ENCODE peak calls at places on chromosome 18, in four cellular contexts. U, K, N and W are unnamed samples.

GRCh38 chr18:3458952-3459853 is 9.2 kb downstream of the TGIF1 start:
- DNase-seq in U (no peak), K (no peak), N (no peak), W (no peak)

GRCh38 chr18:59904051-59904601 is 4.3 kb downstream of the PMAIP1 start:
- DNase-seq in U (no peak), K (no peak), N (no peak), W (no peak)

GRCh38 chr18:28831908-28832307 is 655.0 kb upstream of the CDH2 start:
- DNase-seq in U (no peak), K (no peak), N (no peak), W (no peak)

GRCh38 chr18:25279133-25279532 is 72.8 kb downstream of the ZNF521 start:
- DNase-seq in U (no peak), K (no peak), N (no peak), W (no peak)

GRCh38 chr18:77045682-77046081 is 86.9 kb downstream of the MBP start:
- DNase-seq in U (no peak), K (no peak), N (no peak), W (no peak)

GRCh38 chr18:28287146-28287545 is 110.2 kb upstream of the CDH2 start:
- DNase-seq in U (no peak), K (no peak), N (no peak), W (no peak)

GRCh38 chr18:2988041-2988794 is 24.7 kb downstream of the LPIN2 start:
- DNase-seq in U (no peak), K (no peak), N (no peak), W (no peak)

GRCh38 chr18:51135361-51135760 is 62.1 kb downstream of the MEX3C start:
- DNase-seq in U (no peak), K (no peak), N (no peak), W (no peak)

GRCh38 chr18:53745986-53746385 is 478.5 kb downstream of the MBD2 start:
- DNase-seq in U (no peak), K (no peak), N (no peak), W (no peak)

GRCh38 chr18:79952457-79952995 is 1.1 kb upstream of the SLC66A2 start:
- DNase-seq in U (no peak), K (peak; percentile 50), N (peak; percentile 27), W (no peak)

GRCh38 chr18:23495723-23496440 is 7.4 kb upstream of the RMC1 start:
- DNase-seq in U (peak; percentile 69), K (peak; percentile 57), N (peak; percentile 35), W (no peak)
- TF ChIP-seq POLR2AphosphoS5 in U (peak; percentile 73), K (no peak), N (no peak), W (no peak)

GRCh38 chr18:63331105-63331504 is 11.5 kb upstream of the BCL2 start:
- DNase-seq in U (no peak), K (no peak), N (no peak), W (no peak)

GRCh38 chr18:63339920-63340484 is 20.4 kb upstream of the BCL2 start:
- DNase-seq in U (no peak), K (no peak), N (no peak), W (no peak)

GRCh38 chr18:63342206-63342605 is 22.6 kb upstream of the BCL2 start:
- DNase-seq in U (no peak), K (no peak), N (no peak), W (peak; percentile 33)

DNA sequence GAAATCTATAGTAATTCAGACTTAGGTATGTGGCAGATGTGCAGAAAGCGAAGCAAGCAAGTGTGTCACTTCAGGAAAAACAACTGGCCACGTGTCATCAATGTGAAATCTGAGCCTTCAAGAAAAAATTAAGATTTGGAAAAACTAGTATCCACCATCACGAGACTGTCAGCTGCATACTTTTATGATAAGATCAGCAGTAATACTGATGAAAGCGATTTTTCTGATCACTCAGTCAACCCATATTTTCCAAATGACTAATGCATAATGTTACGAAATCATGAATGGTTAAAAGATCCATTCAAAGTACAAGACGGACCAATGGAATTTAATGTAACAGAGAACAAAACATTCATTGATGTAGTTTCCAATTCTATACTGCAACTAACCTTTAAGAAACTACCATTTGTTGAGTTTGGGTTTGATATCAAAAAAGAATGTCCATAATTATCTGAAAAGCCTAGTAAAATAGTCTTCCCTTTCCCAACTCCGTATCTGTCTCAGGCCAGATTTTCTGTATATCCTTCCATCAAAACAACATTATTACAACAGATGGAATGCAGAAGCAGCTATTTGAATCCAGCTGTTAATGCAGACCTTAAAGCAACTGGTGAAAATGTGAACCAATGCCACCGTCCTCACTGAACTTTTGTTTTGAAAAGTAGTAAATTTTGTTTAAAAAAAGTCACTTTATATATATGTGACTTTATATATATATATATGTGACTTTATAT is 17.0 kb upstream of the BCL2 start:
- DNase-seq in U (no peak), K (no peak), N (no peak), W (no peak)
- H3K4me3 ChIP-seq in U (no peak overlapping the region), K (no peak overlapping the region), N (no peak overlapping the region), W (no peak overlapping the region)

GRCh38 chr18:9100796-9101195 is 1.7 kb upstream of the NDUFV2 start:
- DNase-seq in U (no peak), K (no peak), N (no peak), W (no peak)

GRCh38 chr18:9103488-9103887 is 989 bp downstream of the NDUFV2 start:
- DNase-seq in U (no peak), K (no peak), N (no peak), W (no peak)

GRCh38 chr18:9104244-9104901 is 1.9 kb downstream of the NDUFV2 start:
- DNase-seq in U (no peak), K (no peak), N (no peak), W (no peak)

GRCh38 chr18:9101730-9102390 is 639 bp upstream of the NDUFV2 start:
- DNase-seq in U (no peak), K (no peak), N (no peak), W (peak; percentile 68)

DNA sequence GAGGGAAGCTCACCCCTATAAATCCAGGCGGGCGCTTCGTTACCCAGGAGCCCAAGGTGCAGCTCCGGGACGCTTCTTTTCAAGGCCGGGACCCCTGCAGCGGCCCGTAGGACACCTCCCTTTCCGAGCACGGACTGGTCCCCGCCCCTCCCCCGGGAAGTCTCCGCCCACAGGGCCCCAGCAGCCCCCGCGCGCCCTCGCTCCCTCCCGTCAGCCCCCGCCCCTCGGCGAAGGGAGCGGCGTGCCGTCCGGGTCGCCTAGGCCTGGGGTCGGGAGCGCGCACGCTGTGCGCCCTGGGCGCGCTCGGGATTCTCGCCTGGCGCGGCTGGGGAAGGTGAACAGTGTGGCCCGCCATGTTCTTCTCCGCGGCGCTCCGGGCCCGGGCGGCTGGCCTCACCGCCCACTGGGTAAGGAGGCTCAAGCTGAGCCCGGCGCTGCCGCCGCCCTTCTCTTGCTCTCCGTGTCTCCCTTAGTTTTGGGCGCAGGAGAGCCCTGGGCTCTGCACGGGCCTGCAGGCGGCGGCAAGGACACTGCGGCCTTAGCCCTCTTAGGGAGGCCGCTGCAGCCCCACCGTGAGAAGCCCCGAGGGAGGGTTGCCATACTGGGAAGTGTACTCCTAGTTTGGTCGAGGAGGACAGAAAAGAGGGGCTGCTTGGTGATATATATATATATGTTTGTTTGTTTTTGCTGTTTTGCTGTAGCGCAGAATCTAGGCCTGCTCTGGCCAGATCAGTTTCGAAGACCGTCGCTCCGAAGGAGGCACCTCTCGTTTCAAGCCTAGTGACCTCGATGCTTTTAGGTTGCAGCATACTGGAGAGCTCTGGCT is at the start of gene NDUFV2:
- DNase-seq in U (peak; percentile 95), K (peak; percentile 97), N (peak; percentile 98), W (peak; percentile 97)
- TF ChIP-seq POLR2AphosphoS5 in U (peak; percentile 88), K (peak; percentile 96), N (peak; percentile 97), W (peak; percentile 94)

GRCh38 chr18:24136967-24137373 is 1.9 kb upstream of the CABYR start:
- DNase-seq in U (no peak), K (no peak), N (no peak), W (no peak)

GRCh38 chr18:24140697-24141096 is 1.8 kb downstream of the CABYR start:
- DNase-seq in U (no peak), K (no peak), N (no peak), W (no peak)

GRCh38 chr18:24142376-24142775 is 3.5 kb downstream of the CABYR start:
- DNase-seq in U (no peak), K (no peak), N (no peak), W (no peak)

GRCh38 chr18:24138884-24139616 is at the start of gene CABYR:
- DNase-seq in U (peak; percentile 60), K (peak; percentile 83), N (peak; percentile 72), W (no peak)

GRCh38 chr18:24138281-24138883 is 480 bp upstream of the CABYR start:
- DNase-seq in U (no peak), K (no peak), N (no peak), W (peak; percentile 19)
- H3K4me3 ChIP-seq in U (peak overlapping the region; percentile 48), K (peak overlapping the region; percentile 90), N (peak overlapping the region; percentile 53), W (peak overlapping the region; percentile 17)

GRCh38 chr18:44678725-44679055 is 2.0 kb upstream of the SETBP1 start:
- DNase-seq in U (no peak), K (no peak), N (no peak), W (no peak)

GRCh38 chr18:44679912-44680270 is 797 bp upstream of the SETBP1 start:
- DNase-seq in U (peak; percentile 65), K (peak; percentile 63), N (peak; percentile 62), W (no peak)

GRCh38 chr18:44677933-44678332 is 2.8 kb upstream of the SETBP1 start:
- DNase-seq in U (no peak), K (no peak), N (no peak), W (no peak)

GRCh38 chr18:44680271-44681038 is at the start of gene SETBP1:
- DNase-seq in U (peak; percentile 66), K (peak; percentile 67), N (peak; percentile 71), W (no peak)

DNA sequence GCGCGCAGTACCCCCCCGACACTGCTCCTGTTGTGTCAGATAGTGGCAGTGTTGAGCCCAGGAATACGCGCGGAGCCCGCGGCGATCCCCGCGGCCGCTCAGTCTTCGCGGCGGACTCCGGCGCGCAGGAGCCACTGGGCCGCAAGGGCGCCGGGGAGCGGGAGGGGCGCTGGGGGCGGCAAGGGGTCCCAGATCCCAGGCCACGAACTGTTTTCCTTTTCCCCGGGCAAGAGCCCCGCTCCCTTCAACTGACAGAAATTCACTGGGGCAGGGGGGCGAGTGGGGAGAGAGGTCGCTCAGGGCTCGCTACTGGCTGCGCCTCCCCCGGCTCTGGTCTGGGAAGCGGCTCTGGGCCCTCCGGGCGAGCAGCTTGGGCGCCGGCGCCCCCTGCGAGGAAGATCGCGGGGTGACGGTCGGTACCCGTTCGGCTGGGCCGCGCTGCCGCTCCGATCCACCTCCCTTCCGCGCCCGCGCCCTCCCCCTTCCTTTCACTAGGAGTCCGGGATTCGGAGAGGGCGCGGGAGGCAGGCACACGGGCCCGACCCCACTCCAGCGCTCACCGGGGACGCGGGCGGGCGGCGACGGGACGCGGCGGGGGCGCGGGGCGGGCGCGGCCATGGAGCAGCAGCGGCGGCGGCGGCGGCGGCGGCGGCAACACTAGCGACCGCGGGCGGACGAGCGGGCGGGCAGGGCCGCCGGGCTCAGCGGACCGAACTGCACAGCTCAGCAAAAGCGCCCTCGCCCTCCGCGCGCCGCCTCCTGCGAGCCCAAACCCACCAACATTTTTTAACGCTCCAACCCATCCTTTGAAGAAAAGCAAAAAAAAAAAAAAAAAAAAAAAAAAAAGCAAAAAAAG is 1.4 kb upstream of the SETBP1 start:
- DNase-seq in U (peak; percentile 86), K (peak; percentile 78), N (peak; percentile 90), W (peak; percentile 82)
- TF ChIP-seq POLR2AphosphoS5 in U (peak; percentile 70), K (peak; percentile 82), N (peak; percentile 92), W (no peak)

GRCh38 chr18:10293966-10294365 is 160.5 kb upstream of the APCDD1 start:
- DNase-seq in U (no peak), K (no peak), N (no peak), W (no peak)

GRCh38 chr18:10286580-10287150 is 167.8 kb upstream of the APCDD1 start:
- DNase-seq in U (no peak), K (no peak), N (no peak), W (no peak)

GRCh38 chr18:10289265-10289664 is 165.2 kb upstream of the APCDD1 start:
- DNase-seq in U (no peak), K (no peak), N (no peak), W (no peak)

GRCh38 chr18:10291568-10291981 is 162.9 kb upstream of the APCDD1 start:
- DNase-seq in U (no peak), K (no peak), N (no peak), W (no peak)

GRCh38 chr18:10290244-10291240 is 163.9 kb upstream of the APCDD1 start:
- DNase-seq in U (no peak), K (no peak), N (no peak), W (no peak)
- H3K4me3 ChIP-seq in U (no peak overlapping the region), K (no peak overlapping the region), N (no peak overlapping the region), W (no peak overlapping the region)